ENCODE peak calls at places on chromosomes 2 and 18, in nine cellular contexts. W is breast epithelium; Z is CD4-positive, alpha-beta T cell; M is cardiac fibroblast; E is DND-41; R is transverse colon; L is astrocyte of the spinal cord; Q is AG10803; P is epithelial cell of esophagus. H is an unnamed sample.

GRCh38 chr2:197359859-197360258 is 49.3 kb upstream of the ANKRD44 start:
- DNase-seq in R (no peak), P (no peak), Z (no peak), M (no peak), L (no peak), W (no peak), Q (no peak), E (no peak), H (no peak)

GRCh38 chr2:235533616-235534385 is 40.0 kb downstream of the AGAP1 start:
- DNase-seq in Z (no peak), Q (no peak), R (no peak), M (no peak), E (no peak), W (no peak), L (no peak), P (no peak), H (no peak)

GRCh38 chr18:35938562-35938961 is 33.9 kb upstream of the RMP24 start:
- DNase-seq in M (peak), P (peak), R (no peak), Z (no peak), L (no peak), Q (no peak), E (no peak), W (no peak), H (no peak)

GRCh38 chr2:118774458-118775133 is 72.9 kb downstream of the EN1 start:
- DNase-seq in W (no peak), Q (peak), R (peak), L (peak), Z (no peak), E (no peak), M (peak), P (peak), H (no peak)

GRCh38 chr2:83103602-83104001 is 1355.5 kb downstream of the SUCLG1 start:
- DNase-seq in R (no peak), E (no peak), M (peak), W (no peak), Q (peak), L (peak), Z (no peak), P (peak), H (peak)

GRCh38 chr2:179842498-179843153 is 18.8 kb downstream of the ZNF385B start:
- DNase-seq in P (no peak), L (peak), E (peak), Z (no peak), M (peak), Q (no peak), R (no peak), W (no peak), H (no peak)

GRCh38 chr2:85766214-85766613 is 12.4 kb downstream of the ATOH8 start:
- DNase-seq in W (no peak), L (no peak), M (no peak), Z (no peak), E (no peak), R (no peak), P (no peak), Q (no peak), H (no peak)

GRCh38 chr2:16566701-16567100 is 98.9 kb downstream of the CYRIA start:
- DNase-seq in W (no peak), P (no peak), M (no peak), Q (no peak), L (no peak), R (no peak), E (no peak), Z (no peak), H (no peak)

GRCh38 chr2:106649306-106649705 is 162.1 kb downstream of the CD8B2 start:
- DNase-seq in L (no peak), Z (no peak), M (no peak), E (no peak), R (no peak), Q (no peak), P (no peak), W (no peak), H (no peak)

GRCh38 chr18:40109251-40110049 is 1845.6 kb upstream of the PIK3C3 start:
- DNase-seq in M (no peak), Q (no peak), Z (no peak), E (no peak), W (no peak), L (no peak), P (no peak), R (no peak), H (no peak)

GRCh38 chr2:235746257-235746934 is 252.6 kb downstream of the AGAP1 start:
- DNase-seq in P (peak), Q (peak), Z (peak), M (peak), L (peak), W (no peak), E (peak), R (peak), H (peak)

GRCh38 chr2:15764683-15765011 is 173.0 kb downstream of the DDX1 start:
- DNase-seq in P (no peak), L (no peak), E (no peak), Q (no peak), R (no peak), W (no peak), Z (no peak), M (no peak), H (no peak)

GRCh38 chr2:137655812-137656211 is 308.5 kb upstream of the HNMT start:
- DNase-seq in W (no peak), Z (no peak), R (no peak), L (no peak), P (no peak), E (no peak), M (no peak), Q (no peak), H (no peak)

GRCh38 chr18:46756559-46757201 is at the start of gene ST8SIA5:
- DNase-seq in R (no peak), W (no peak), M (no peak), E (no peak), L (no peak), P (no peak), Z (no peak), Q (no peak), H (no peak)

GRCh38 chr18:62950246-62950645 is 234.9 kb downstream of the PHLPP1 start:
- DNase-seq in W (no peak), L (no peak), Z (no peak), M (no peak), R (no peak), Q (no peak), P (no peak), E (no peak), H (no peak)

GRCh38 chr2:143071185-143071876 is 57.9 kb upstream of the ARHGAP15 start:
- DNase-seq in E (no peak), R (no peak), P (peak), Z (no peak), Q (no peak), L (no peak), M (peak), W (no peak), H (no peak)

GRCh38 chr2:30915485-30915884 is 108.2 kb upstream of the CAPN13 start:
- DNase-seq in E (peak), Z (no peak), L (no peak), M (no peak), P (peak), Q (peak), R (no peak), W (no peak), H (no peak)

GRCh38 chr2:51231071-51231470 is 199.1 kb upstream of the NRXN1 start:
- DNase-seq in Q (no peak), E (no peak), R (no peak), P (no peak), Z (no peak), M (no peak), W (no peak), L (no peak), H (no peak)

GRCh38 chr2:135636982-135637381 is 104.7 kb upstream of the UBXN4 start:
- DNase-seq in R (no peak), Z (no peak), W (no peak), L (no peak), E (no peak), Q (no peak), P (no peak), M (no peak), H (no peak)

GRCh38 chr2:144946263-144946662 is 426.3 kb upstream of the ZEB2 start:
- DNase-seq in L (no peak), E (no peak), P (peak), Z (no peak), W (no peak), Q (peak), M (no peak), R (peak), H (no peak)

GRCh38 chr2:121348128-121348740 is 63.2 kb upstream of the TFCP2L1 start:
- DNase-seq in W (no peak), P (no peak), R (no peak), M (no peak), E (no peak), Q (no peak), L (no peak), Z (no peak), H (no peak)

GRCh38 chr18:13503839-13504238 is 222.5 kb downstream of the FAM210A start:
- DNase-seq in W (no peak), Z (no peak), E (no peak), L (no peak), Q (no peak), P (no peak), M (no peak), R (peak), H (no peak)

GRCh38 chr2:29615841-29616240 is 305.5 kb downstream of the ALK start:
- DNase-seq in R (no peak), E (no peak), Q (no peak), W (no peak), Z (no peak), L (no peak), M (no peak), P (no peak), H (no peak)

GRCh38 chr2:152421521-152422367 is 86.8 kb downstream of the FMNL2 start:
- DNase-seq in R (peak), Q (peak), M (peak), E (no peak), W (no peak), P (peak), L (peak), Z (no peak), H (peak)

GRCh38 chr2:65919579-65920188 is 487.3 kb upstream of the SPRED2 start:
- DNase-seq in W (no peak), L (no peak), Z (no peak), R (no peak), M (no peak), E (no peak), P (peak), Q (no peak), H (no peak)
- TF ChIP-seq CTCF in W (no peak), L (no peak), Z (no peak), R (no peak), M (no peak), E (no peak), P (peak), Q (no peak), H (no peak)

GRCh38 chr18:22349317-22349898 is 68.3 kb downstream of the CTAGE1 start:
- DNase-seq in R (no peak), Z (no peak), Q (no peak), P (no peak), W (no peak), E (no peak), M (no peak), L (no peak), H (no peak)

GRCh38 chr18:22348521-22349316 is 69.0 kb downstream of the CTAGE1 start:
- DNase-seq in R (peak), E (no peak), L (peak), W (peak), P (peak), Q (peak), M (peak), Z (no peak), H (peak)

GRCh38 chr18:22346968-22347611 is 70.6 kb downstream of the CTAGE1 start:
- DNase-seq in M (peak), L (no peak), Q (peak), R (peak), W (no peak), P (no peak), E (no peak), Z (no peak), H (no peak)

GRCh38 chr18:22346342-22346967 is 71.3 kb downstream of the CTAGE1 start:
- DNase-seq in R (peak), W (no peak), E (no peak), L (peak), P (peak), Q (peak), Z (no peak), M (peak), H (peak)

GRCh38 chr18:22347624-22348511 is 69.8 kb downstream of the CTAGE1 start:
- DNase-seq in Z (no peak), L (peak), M (no peak), P (peak), W (no peak), E (no peak), Q (no peak), R (peak), H (no peak)
- TF ChIP-seq CTCF in Z (no peak), L (no peak), M (no peak), P (no peak), W (no peak), E (no peak), Q (no peak), R (no peak), H (no peak)

DNA sequence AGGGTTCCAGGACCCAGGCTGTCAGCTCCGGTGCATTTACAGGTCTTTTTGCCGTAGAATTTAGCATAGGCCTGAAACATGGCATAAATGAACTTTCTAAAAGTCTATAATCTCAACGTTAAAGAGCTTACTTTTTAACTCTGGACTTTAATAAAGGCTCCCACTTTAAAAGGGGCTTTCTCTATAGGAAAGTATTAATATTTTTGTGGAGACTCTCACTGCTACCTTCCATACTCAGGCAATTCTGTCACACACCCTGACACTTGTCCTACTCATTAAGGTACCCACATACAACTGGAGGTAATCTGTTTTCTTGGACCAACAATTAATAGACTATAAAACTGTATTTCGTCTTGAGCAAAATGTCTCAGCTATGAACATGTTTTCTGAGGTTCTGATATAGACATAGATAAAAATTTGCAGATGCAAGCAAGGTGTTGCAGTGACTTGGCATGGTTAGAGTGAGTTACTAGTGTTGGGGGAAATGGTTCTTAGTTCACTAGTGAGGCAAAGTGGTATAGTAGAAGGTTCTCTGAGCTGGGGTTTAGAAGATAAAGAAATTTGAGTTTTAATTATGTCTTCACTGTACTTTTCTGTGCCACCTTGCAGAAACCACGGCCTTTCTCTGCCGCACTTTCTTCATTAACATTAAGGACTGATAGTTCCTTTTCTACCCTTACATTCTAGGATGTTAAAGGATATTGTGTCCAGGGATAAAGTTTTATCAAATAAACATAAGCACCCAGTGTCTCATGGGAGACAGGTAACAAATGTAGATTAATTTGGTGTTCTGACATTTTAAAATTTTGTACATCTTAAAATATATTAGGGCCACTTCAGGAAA is 10.8 kb upstream of the NR4A2 start:
- DNase-seq in Z (no peak), L (no peak), R (no peak), P (no peak), Q (no peak), E (no peak), M (no peak), W (no peak), H (no peak)
- TF ChIP-seq CTCF in Z (no peak), L (no peak), R (no peak), P (no peak), Q (no peak), E (no peak), M (no peak), W (no peak), H (no peak)

GRCh38 chr2:232458051-232458660 is 2.2 kb downstream of the ALPI start:
- DNase-seq in P (no peak), E (no peak), M (no peak), R (no peak), Q (no peak), Z (no peak), W (peak), L (no peak), H (no peak)
- TF ChIP-seq CTCF in P (no peak), E (no peak), M (no peak), R (no peak), Q (no peak), Z (no peak), W (no peak), L (no peak), H (no peak)

GRCh38 chr2:44615950-44616518 is 254.3 kb downstream of the CAMKMT start:
- DNase-seq in Z (no peak), P (no peak), L (no peak), M (no peak), R (no peak), Q (peak), W (no peak), E (no peak), H (no peak)
- TF ChIP-seq CTCF in Z (no peak), P (no peak), L (no peak), M (no peak), R (no peak), Q (no peak), W (no peak), E (no peak), H (peak)

GRCh38 chr2:19763731-19764130 is 138.1 kb downstream of the TTC32 start:
- DNase-seq in Q (no peak), W (no peak), M (no peak), P (no peak), R (no peak), L (no peak), E (no peak), Z (no peak), H (no peak)
- TF ChIP-seq CTCF in Q (no peak), W (no peak), M (no peak), P (no peak), R (no peak), L (no peak), E (no peak), Z (no peak), H (no peak)

H was measured in HFFc6.